ENCODE peak calls at places on chromosomes 11 and 22, in ten cellular contexts. N is cardiac muscle cell; K is uterus; I is CD8-positive, alpha-beta T cell; A is testis; Z is mesendoderm; Y is left ventricle myocardium inferior; U is transverse colon; P is DND-41; E is fibroblast of lung. C is an unnamed sample. For H3K4me1, the result is how much of the 10 kb centered on the place peaks cover.

GRCh38 chr22:35523167-35523928 is 17.3 kb upstream of the RASD2 start:
- DNase-seq in N (no peak), K (no peak), I (no peak), A (no peak), Z (no peak), Y (no peak), U (no peak), P (no peak), E (no peak), C (no peak)

GRCh38 chr11:20599424-20600346 is at the start of gene SLC6A5:
- DNase-seq in N (peak), K (no peak), I (no peak), A (peak), Z (peak), Y (peak), U (no peak), P (peak), E (peak), C (peak)

GRCh38 chr11:86571273-86571948 is 101.0 kb downstream of the ME3 start:
- DNase-seq in N (peak), K (no peak), I (no peak), A (no peak), Z (peak), Y (no peak), U (peak), P (no peak), E (no peak), C (no peak)

GRCh38 chr11:115682901-115683300 is 178.7 kb upstream of the CADM1 start:
- DNase-seq in N (no peak), K (no peak), I (no peak), A (no peak), Z (no peak), Y (no peak), U (no peak), P (no peak), E (peak), C (no peak)

GRCh38 chr11:24226606-24227005 is 270.2 kb upstream of the LUZP2 start:
- DNase-seq in N (no peak), K (no peak), I (no peak), A (no peak), Z (no peak), Y (no peak), U (no peak), P (no peak), E (no peak), C (no peak)

GRCh38 chr11:71078482-71078881 is 173.9 kb downstream of the SHANK2 start:
- DNase-seq in N (no peak), K (no peak), I (no peak), A (no peak), Z (peak), Y (no peak), U (no peak), P (no peak), E (no peak), C (no peak)

GRCh38 chr22:25146311-25146710 is 53.3 kb upstream of the CRYBB3 start:
- DNase-seq in N (no peak), K (no peak), I (no peak), A (no peak), Z (no peak), Y (no peak), U (no peak), P (no peak), E (no peak), C (no peak)

GRCh38 chr22:30113494-30113893 is 33.2 kb downstream of the HORMAD2 start:
- DNase-seq in N (no peak), K (no peak), I (no peak), A (no peak), Z (no peak), Y (no peak), U (no peak), P (no peak), E (no peak), C (no peak)

GRCh38 chr11:118051611-118052461 is 25.0 kb upstream of the TMPRSS4 start:
- DNase-seq in N (no peak), K (no peak), I (peak), A (no peak), Z (no peak), Y (no peak), U (peak), P (peak), E (no peak), C (no peak)

GRCh38 chr11:34749666-34750659 is 129.1 kb downstream of the EHF start:
- DNase-seq in N (no peak), K (no peak), I (no peak), A (no peak), Z (no peak), Y (peak), U (peak), P (no peak), E (peak), C (no peak)

GRCh38 chr11:109971184-109971523 is 122.0 kb upstream of the ZC3H12C start:
- DNase-seq in N (peak), K (no peak), I (no peak), A (no peak), Z (no peak), Y (no peak), U (no peak), P (no peak), E (peak), C (no peak)

GRCh38 chr11:35366798-35367197 is 52.6 kb downstream of the SLC1A2 start:
- DNase-seq in N (no peak), K (no peak), I (no peak), A (no peak), Z (no peak), Y (no peak), U (no peak), P (no peak), E (no peak), C (no peak)

GRCh38 chr22:43333156-43333555 is 10.0 kb downstream of the SCUBE1 start:
- DNase-seq in N (no peak), K (no peak), I (no peak), A (no peak), Z (no peak), Y (no peak), U (no peak), P (no peak), E (no peak), C (no peak)

GRCh38 chr11:22454461-22454860 is 116.3 kb downstream of the SLC17A6 start:
- DNase-seq in N (no peak), K (no peak), I (no peak), A (no peak), Z (no peak), Y (no peak), U (no peak), P (no peak), E (peak), C (no peak)

GRCh38 chr22:49525366-49525765 is 302.3 kb downstream of the BRD1 start:
- DNase-seq in N (no peak), K (no peak), I (no peak), A (peak), Z (no peak), Y (no peak), U (no peak), P (no peak), E (no peak), C (peak)

GRCh38 chr11:105315287-105315686 is 175.7 kb upstream of the CARD18 start:
- DNase-seq in N (no peak), K (no peak), I (no peak), A (no peak), Z (peak), Y (no peak), U (no peak), P (no peak), E (no peak), C (peak)

GRCh38 chr22:48099251-48099650 is 1336.8 kb downstream of the TBC1D22A start:
- DNase-seq in N (no peak), K (peak), I (no peak), A (no peak), Z (no peak), Y (no peak), U (no peak), P (peak), E (no peak), C (no peak)

DNA sequence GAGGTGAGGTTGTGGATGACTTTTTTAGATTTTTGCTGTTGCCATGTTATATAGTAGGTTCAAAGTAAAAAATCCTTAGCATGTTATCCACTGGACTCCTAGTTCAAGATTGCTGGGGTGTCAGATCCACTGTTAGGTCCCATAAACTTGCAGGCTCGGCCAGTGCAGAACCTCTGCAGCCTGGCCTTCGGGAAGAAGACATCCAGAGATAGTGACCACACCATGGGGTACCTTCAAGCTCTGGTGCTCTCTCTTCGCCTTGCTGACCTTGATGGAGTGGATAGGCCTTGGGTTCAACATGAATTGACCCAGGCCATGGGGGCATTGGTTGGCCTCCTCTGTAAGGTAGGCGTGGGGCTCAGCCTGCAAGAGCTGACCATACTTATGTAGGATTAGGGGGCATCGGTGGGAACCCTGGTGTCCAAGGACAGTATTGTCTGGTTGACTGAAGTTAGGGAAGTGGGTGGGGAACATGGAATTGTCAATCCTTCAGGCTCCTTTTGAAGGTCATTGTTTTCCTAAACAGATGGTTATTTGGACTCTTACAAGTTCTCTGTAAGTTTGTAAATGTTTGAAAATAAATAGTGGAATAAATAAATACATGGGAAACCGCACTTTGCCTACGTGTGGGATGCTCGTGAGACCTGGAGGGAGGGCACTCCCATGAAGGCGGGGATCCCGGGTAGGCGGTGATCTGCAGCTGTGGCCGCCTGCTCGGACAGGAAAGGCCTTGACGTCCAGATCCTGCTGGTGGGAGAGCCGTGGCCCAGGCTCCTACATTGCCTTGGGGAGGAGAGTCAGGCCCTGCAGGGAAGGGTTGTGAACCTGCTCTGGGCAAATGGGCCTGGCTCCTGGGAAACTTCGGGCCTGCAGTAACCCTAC is 37.1 kb downstream of the BCR start:
- DNase-seq in N (no peak), K (no peak), I (no peak), A (peak), Z (no peak), Y (peak), U (no peak), P (no peak), E (no peak), C (no peak)
- H3K4me1 ChIP-seq in N (under half), K (under half), I (half or more), A (half or more), Z (under half), Y (half or more), U (under half), P (half or more), E (under half), C (under half)

DNA sequence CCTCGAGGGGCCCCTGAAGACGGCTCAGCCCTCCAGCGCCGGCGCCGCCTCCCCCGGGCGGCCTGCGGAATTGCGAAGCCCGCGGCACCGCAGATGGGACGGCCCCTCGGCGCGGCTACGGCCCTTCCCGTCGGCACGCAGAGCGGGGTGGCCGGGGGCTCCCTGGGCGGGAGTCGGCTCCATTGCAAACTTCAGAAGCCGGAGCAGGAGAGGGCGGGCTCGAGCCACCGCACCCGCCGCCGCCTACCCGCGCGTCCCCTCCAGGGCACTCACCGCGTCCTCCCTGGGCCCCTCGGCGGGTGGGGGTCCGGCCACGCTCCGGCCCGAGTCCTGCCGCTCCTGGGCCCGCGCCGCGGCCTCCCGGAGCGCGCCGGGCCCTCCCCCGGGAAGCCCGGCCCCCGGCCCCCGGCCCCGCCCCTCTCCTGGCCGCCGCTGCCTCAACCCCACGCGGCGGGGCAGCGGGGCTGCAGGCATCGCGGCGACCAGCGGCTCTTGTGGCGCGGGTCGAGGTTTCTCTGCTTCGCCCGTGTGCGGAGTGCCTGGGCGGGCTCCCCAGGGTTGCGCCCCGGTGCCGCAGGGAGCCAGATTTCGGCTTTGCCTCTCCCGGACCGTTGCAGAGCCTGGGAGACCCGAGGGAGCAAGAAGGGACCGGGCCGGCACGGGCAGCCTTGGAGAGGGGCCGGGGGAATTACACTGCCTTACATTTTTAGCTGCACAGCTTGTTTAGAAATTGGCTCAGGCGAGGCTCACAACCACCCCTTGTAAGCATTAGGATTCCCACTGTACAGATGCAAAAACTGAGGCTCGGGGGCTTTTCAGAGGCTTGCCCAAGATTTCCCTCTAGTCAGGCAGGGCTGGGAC is at the start of gene PACSIN3:
- DNase-seq in N (peak), K (no peak), I (no peak), A (no peak), Z (peak), Y (peak), U (peak), P (peak), E (peak), C (peak)
- H3K4me1 ChIP-seq in N (under half), K (under half), I (under half), A (under half), Z (under half), Y (half or more), U (under half), P (under half), E (under half), C (under half)

GRCh38 chr11:8597182-8597581 is 3.2 kb upstream of the STK33 start:
- DNase-seq in N (no peak), K (no peak), I (no peak), A (no peak), Z (no peak), Y (no peak), U (no peak), P (no peak), E (peak), C (peak)

GRCh38 chr11:8604078-8604723 is 10.2 kb upstream of the STK33 start:
- DNase-seq in N (peak), K (peak), I (no peak), A (peak), Z (peak), Y (peak), U (peak), P (peak), E (peak), C (peak)

GRCh38 chr11:8605956-8606355 is 11.9 kb upstream of the STK33 start:
- DNase-seq in N (no peak), K (no peak), I (no peak), A (no peak), Z (no peak), Y (no peak), U (no peak), P (no peak), E (peak), C (no peak)

GRCh38 chr11:8603696-8604077 is 9.7 kb upstream of the STK33 start:
- DNase-seq in N (no peak), K (no peak), I (no peak), A (no peak), Z (no peak), Y (no peak), U (no peak), P (no peak), E (peak), C (no peak)

GRCh38 chr11:8601376-8602133 is 7.5 kb upstream of the STK33 start:
- DNase-seq in N (no peak), K (no peak), I (no peak), A (no peak), Z (no peak), Y (no peak), U (no peak), P (no peak), E (no peak), C (no peak)
- H3K4me1 ChIP-seq in N (under half), K (under half), I (under half), A (under half), Z (under half), Y (under half), U (under half), P (under half), E (under half), C (under half)

DNA sequence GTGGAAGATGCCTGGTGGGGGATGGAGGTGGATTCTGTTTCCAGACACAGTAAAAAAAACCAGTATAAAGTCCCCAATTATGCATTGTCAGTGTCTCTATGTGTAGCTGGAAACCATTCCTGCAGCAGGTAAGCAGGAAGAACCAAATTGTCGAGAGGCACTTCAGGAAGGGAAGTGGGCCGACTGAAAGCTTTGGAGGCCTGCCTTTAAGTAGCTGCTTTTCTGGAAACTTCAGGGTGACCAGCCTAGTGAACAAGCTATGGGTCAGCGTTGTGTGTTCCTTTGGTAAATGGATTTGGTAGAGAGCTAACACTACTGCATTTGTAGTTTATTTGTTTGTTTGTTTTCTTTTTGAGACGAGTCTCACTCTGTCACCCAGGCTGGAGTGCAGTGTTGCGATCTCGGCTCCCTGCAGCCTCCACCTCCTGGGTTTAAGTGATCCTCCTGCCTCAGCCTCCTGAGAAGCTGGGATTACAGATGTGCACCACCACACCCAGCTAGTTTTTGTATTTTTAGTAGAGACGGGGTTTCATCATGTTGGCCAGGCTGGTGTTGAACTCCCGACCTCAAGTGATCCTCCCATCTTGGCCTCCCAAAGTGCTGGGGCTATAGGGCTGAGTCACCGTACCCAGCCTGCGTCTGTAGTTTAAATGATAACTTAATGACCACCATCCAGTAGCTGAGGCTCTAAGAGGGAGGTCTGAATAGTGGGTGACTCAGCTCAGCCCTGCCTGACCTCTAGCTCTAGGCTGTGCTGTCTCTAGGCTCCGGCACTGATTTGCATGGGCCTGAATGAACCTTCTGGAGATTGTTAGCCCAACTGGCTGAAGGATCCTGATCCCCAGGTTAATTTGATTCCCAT is 12.8 kb downstream of the PTPRJ start:
- DNase-seq in N (no peak), K (no peak), I (no peak), A (no peak), Z (peak), Y (no peak), U (peak), P (no peak), E (peak), C (peak)
- H3K4me1 ChIP-seq in N (under half), K (under half), I (under half), A (under half), Z (under half), Y (under half), U (under half), P (under half), E (under half), C (under half)

DNA sequence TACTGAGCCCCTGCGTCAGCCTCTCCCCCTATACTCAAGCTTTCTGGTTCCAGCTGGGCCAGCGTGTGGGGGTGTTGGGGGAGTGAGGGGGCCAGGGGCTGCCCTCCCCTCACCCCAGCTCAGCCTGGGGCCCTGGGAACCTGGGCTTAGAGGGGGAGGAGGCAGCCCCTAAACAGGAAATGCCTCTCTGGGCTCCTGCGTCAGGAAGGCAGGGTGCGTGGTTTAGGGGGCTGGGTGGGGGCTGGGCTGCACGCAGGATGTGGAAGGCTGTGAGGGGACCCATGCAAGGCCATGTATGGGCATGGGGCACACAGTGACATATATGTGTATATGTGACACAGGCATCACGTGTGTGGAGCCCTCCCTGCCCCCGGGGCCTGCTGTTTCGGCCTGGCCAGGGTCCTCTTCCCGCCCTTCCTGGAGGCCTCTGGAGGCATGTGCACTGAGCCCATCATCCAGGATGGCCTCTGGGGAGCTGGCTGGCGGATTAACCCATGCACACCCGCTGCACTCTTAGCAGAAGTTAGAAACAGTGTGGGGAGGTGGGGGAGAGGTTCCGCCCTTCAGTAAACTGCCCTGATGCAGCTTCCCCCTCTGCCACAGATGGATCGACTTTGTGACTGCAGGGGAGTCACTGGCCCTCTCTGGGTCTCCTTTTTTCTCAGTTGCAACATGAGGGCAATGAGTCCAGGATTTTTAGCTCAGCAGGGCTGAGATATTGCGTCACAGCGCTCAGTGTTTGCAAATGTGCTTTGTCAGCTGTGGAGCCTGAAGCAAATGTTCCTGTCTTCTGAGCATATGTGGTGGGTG is 1.1 kb upstream of the CD248 start:
- DNase-seq in N (no peak), K (peak), I (peak), A (peak), Z (peak), Y (peak), U (peak), P (peak), E (peak), C (peak)
- H3K4me1 ChIP-seq in N (under half), K (under half), I (under half), A (under half), Z (under half), Y (half or more), U (under half), P (under half), E (under half), C (half or more)

DNA sequence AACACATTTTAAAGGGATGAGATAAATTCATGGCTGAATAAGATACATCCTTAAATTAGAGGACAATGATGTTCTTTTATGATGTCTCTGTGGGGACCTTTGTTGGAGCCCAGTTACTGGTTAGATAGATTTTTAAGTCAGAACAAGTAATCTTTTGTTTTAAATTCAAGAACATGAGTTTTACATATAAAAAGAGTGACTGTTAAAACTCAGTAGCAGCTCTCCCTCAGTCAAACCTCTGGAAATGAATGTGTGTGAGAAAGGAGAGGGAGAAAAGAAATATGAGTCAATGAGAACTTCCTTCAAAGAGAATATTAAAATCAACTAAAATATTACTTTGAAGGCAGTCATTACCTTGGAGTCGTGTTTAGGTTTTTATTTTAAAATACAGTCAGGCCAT is 241.7 kb downstream of the SWAP70 start:
- DNase-seq in N (no peak), K (no peak), I (no peak), A (no peak), Z (no peak), Y (no peak), U (no peak), P (no peak), E (peak), C (no peak)
- H3K4me1 ChIP-seq in N (under half), K (under half), I (under half), A (under half), Z (under half), Y (under half), U (under half), P (under half), E (under half), C (half or more)

GRCh38 chr11:1448166-1448825 is 38.3 kb downstream of the MOB2 start:
- DNase-seq in N (no peak), K (no peak), I (no peak), A (no peak), Z (no peak), Y (no peak), U (no peak), P (no peak), E (no peak), C (peak)
- H3K4me1 ChIP-seq in N (under half), K (under half), I (under half), A (under half), Z (under half), Y (under half), U (under half), P (under half), E (under half), C (under half)

GRCh38 chr22:23827351-23827995 is 11.3 kb downstream of the DERL3 start:
- DNase-seq in N (no peak), K (no peak), I (no peak), A (no peak), Z (peak), Y (no peak), U (no peak), P (no peak), E (no peak), C (no peak)
- H3K4me1 ChIP-seq in N (under half), K (under half), I (under half), A (under half), Z (under half), Y (half or more), U (under half), P (under half), E (under half), C (under half)

C was measured in osteoblast.